ENCODE peak calls at places on chromosomes 1 and 21, in seven cellular contexts. V is endothelial cell of umbilical vein, P is prostate gland, I is breast epithelium, U is transverse colon, F is Panc1, K is HL-60. H is an unnamed sample.

GRCh38 chr1:89873757-89874156 is 52.9 kb downstream of the LRRC8D start:
- DNase-seq in V (peak), P (no peak), I (no peak), U (no peak), F (no peak), K (no peak), H (no peak)

GRCh38 chr1:156608036-156608674 is 6.9 kb upstream of the GPATCH4 start:
- DNase-seq in V (peak), P (peak), I (no peak), U (peak), F (no peak), K (peak), H (peak)

GRCh38 chr1:1230656-1231399 is 973 bp downstream of the SDF4 start:
- DNase-seq in V (peak), P (no peak), I (no peak), U (peak), F (no peak), K (peak), H (no peak)

GRCh38 chr1:205571747-205572146 is 60.1 kb downstream of the ELK4 start:
- DNase-seq in V (no peak), P (no peak), I (no peak), U (peak), F (no peak), K (no peak), H (peak)

GRCh38 chr1:18413906-18414305 is 66.8 kb upstream of the KLHDC7A start:
- DNase-seq in V (no peak), P (no peak), I (no peak), U (peak), F (no peak), K (no peak), H (peak)

GRCh38 chr1:29290414-29290980 is 54.2 kb downstream of the PTPRU start:
- DNase-seq in V (no peak), P (no peak), I (no peak), U (no peak), F (no peak), K (no peak), H (no peak)

GRCh38 chr1:26826261-26827201 is at the start of gene ZDHHC18:
- DNase-seq in V (peak), P (peak), I (no peak), U (peak), F (no peak), K (no peak), H (peak)

GRCh38 chr1:156126701-156127534 is 12.4 kb downstream of the LMNA start:
- DNase-seq in V (peak), P (no peak), I (peak), U (peak), F (no peak), K (peak), H (peak)

GRCh38 chr1:92484472-92485373 is 2.0 kb downstream of the GFI1 start:
- DNase-seq in V (peak), P (no peak), I (no peak), U (peak), F (no peak), K (no peak), H (peak)

GRCh38 chr1:219626865-219627264 is 14.0 kb upstream of the ZC3H11B start:
- DNase-seq in V (no peak), P (no peak), I (no peak), U (no peak), F (no peak), K (no peak), H (no peak)

GRCh38 chr1:226674892-226675719 is 64.0 kb downstream of the ITPKB start:
- DNase-seq in V (peak), P (no peak), I (no peak), U (peak), F (no peak), K (no peak), H (peak)

GRCh38 chr1:17293681-17294415 is 14.1 kb upstream of the PADI4 start:
- DNase-seq in V (no peak), P (no peak), I (no peak), U (no peak), F (no peak), K (no peak), H (no peak)

GRCh38 chr1:183159960-183160359 is 26.1 kb upstream of the LAMC2 start:
- DNase-seq in V (no peak), P (peak), I (peak), U (peak), F (no peak), K (no peak), H (peak)

GRCh38 chr1:95116666-95117206 is 419 bp upstream of the TLCD4 start:
- DNase-seq in V (peak), P (peak), I (peak), U (peak), F (peak), K (peak), H (peak)

GRCh38 chr1:111669268-111669667 is 49.7 kb downstream of the RAP1A start:
- DNase-seq in V (peak), P (no peak), I (no peak), U (no peak), F (no peak), K (no peak), H (no peak)

GRCh38 chr1:25716320-25716719 is 83.7 kb upstream of the SELENON start:
- DNase-seq in V (no peak), P (no peak), I (no peak), U (no peak), F (no peak), K (no peak), H (no peak)

GRCh38 chr1:26972821-26973220 is 12.6 kb upstream of the KDF1 start:
- DNase-seq in V (no peak), P (no peak), I (no peak), U (no peak), F (no peak), K (no peak), H (no peak)

GRCh38 chr1:185412385-185413074 is 95.5 kb upstream of the IVNS1ABP start:
- DNase-seq in V (no peak), P (peak), I (peak), U (peak), F (no peak), K (no peak), H (no peak)

GRCh38 chr1:229272164-229273158 is 1.6 kb downstream of the RAB4A start:
- DNase-seq in V (no peak), P (peak), I (no peak), U (no peak), F (no peak), K (peak), H (no peak)

GRCh38 chr21:41987310-41987709 is 22.9 kb downstream of the ZBTB21 start:
- DNase-seq in V (no peak), P (no peak), I (no peak), U (no peak), F (no peak), K (no peak), H (no peak)

GRCh38 chr1:54857066-54857660 is 29.8 kb downstream of the DHCR24 start:
- DNase-seq in V (no peak), P (no peak), I (no peak), U (no peak), F (no peak), K (no peak), H (peak)

GRCh38 chr1:56967900-56968832 is 2.4 kb upstream of the C8B start:
- DNase-seq in V (peak), P (no peak), I (no peak), U (no peak), F (no peak), K (no peak), H (peak)

GRCh38 chr1:109818351-109819325 is 54.9 kb upstream of the EPS8L3 start:
- DNase-seq in V (no peak), P (no peak), I (no peak), U (no peak), F (no peak), K (no peak), H (no peak)

GRCh38 chr1:178537445-178538090 is 24.7 kb downstream of the TEX35 start:
- DNase-seq in V (no peak), P (no peak), I (no peak), U (peak), F (no peak), K (no peak), H (no peak)

GRCh38 chr1:152188673-152189591 is 29.9 kb upstream of the RPTN start:
- DNase-seq in V (peak), P (peak), I (peak), U (peak), F (peak), K (peak), H (peak)

GRCh38 chr1:214823311-214824117 is 220.5 kb downstream of the CENPF start:
- DNase-seq in V (no peak), P (no peak), I (no peak), U (no peak), F (no peak), K (no peak), H (no peak)

GRCh38 chr1:155126494-155127104 is 1.1 kb upstream of the EFNA1 start:
- DNase-seq in V (peak), P (peak), I (peak), U (peak), F (no peak), K (no peak), H (peak)

GRCh38 chr1:220430059-220430458 is 97.9 kb upstream of the MARK1 start:
- DNase-seq in V (no peak), P (no peak), I (no peak), U (no peak), F (no peak), K (no peak), H (no peak)

GRCh38 chr1:119626841-119627240 is 21.2 kb downstream of the ZNF697 start:
- DNase-seq in V (peak), P (no peak), I (no peak), U (no peak), F (no peak), K (no peak), H (no peak)

GRCh38 chr1:96075704-96076455 is 645.7 kb upstream of the PTBP2 start:
- DNase-seq in V (peak), P (no peak), I (no peak), U (no peak), F (no peak), K (no peak), H (no peak)

DNA sequence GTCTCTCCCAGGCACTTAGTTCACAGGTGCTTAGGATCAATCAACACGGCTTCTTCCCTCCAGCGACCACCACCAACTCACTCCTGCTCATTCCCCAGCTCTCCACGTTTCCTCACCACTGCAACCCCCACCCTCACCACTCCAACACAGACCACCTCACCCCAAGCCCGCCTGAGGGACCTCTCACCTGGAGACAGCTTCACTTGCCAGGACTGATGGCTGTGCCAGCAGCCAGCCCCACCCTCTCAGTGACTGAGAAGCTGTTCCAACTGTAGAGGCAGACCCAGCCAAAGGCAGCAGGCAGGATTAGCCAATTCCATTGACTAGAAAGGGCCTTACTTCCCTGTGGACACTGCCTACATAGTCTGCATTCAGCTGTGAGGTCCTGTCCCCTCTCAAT is 7.8 kb downstream of the TAGLN2 start:
- DNase-seq in V (no peak), P (no peak), I (no peak), U (peak), F (no peak), K (no peak), H (peak)
- TF ChIP-seq POLR2AphosphoS5 in V (no peak), P (no peak), I (no peak), U (no peak), F (no peak), K (no peak), H (no peak)

GRCh38 chr1:228068359-228068758 is 14.1 kb upstream of the ARF1 start:
- DNase-seq in V (no peak), P (no peak), I (no peak), U (no peak), F (no peak), K (no peak), H (no peak)
- TF ChIP-seq POLR2AphosphoS5 in V (no peak), P (no peak), I (no peak), U (no peak), F (no peak), K (no peak), H (no peak)

GRCh38 chr1:20785907-20786309 is 1.2 kb downstream of the HP1BP3 start:
- DNase-seq in V (no peak), P (peak), I (no peak), U (no peak), F (no peak), K (no peak), H (no peak)

GRCh38 chr1:20787100-20787774 is at the start of gene HP1BP3:
- DNase-seq in V (peak), P (peak), I (peak), U (peak), F (no peak), K (no peak), H (peak)

GRCh38 chr1:20788489-20788795 is 1.3 kb upstream of the HP1BP3 start:
- DNase-seq in V (no peak), P (no peak), I (no peak), U (no peak), F (no peak), K (no peak), H (no peak)

GRCh38 chr1:20787775-20788488 is 825 bp upstream of the HP1BP3 start:
- DNase-seq in V (peak), P (no peak), I (no peak), U (peak), F (peak), K (no peak), H (no peak)

DNA sequence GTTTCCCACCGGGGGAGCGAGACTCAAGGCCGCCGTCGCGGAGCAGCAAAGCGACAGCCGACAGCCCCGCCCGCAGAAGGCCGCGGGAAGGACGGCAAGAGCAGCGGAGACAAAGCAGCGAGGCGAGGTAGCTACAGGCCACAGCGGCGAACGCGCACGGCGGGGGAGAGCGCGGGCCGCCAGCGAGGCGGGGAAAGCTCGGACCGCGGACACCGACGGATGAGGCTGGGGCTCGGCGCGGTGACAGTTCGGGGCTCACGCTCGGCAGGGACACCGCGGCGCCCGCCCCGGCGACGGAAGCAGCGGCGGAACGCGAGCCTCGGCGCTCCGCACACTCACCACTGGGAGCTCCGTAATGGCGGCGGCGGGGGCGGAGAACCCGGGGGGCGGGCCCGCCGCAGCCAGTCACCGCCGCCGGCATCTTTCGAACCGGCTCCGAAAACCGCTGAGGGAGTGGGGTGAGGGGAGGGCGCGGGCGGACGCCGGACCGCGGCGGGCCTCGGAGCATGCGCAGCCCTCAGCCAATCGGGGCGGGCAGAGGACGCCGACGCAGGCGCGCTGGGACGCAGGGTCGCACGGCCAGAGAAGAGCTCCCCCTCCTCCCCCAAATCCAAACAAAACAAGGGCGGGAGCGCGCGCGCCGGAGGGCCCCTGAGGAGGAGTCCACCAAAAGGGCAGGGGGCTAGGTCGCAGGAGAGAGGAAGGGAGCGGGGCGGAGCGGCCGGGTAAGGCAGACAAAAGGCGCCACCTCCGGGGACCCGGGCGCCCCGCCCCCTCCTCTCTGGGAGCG is 602 bp downstream of the HP1BP3 start:
- DNase-seq in V (peak), P (peak), I (peak), U (peak), F (peak), K (peak), H (peak)
- TF ChIP-seq POLR2AphosphoS5 in V (peak), P (peak), I (peak), U (peak), F (no peak), K (peak), H (peak)

GRCh38 chr1:43622471-43622870 is 27.5 kb upstream of the KDM4A start:
- DNase-seq in V (no peak), P (no peak), I (no peak), U (no peak), F (no peak), K (no peak), H (no peak)

GRCh38 chr1:43621861-43622260 is 28.1 kb upstream of the KDM4A start:
- DNase-seq in V (no peak), P (no peak), I (no peak), U (no peak), F (no peak), K (no peak), H (no peak)

GRCh38 chr1:43619996-43620920 is 29.7 kb upstream of the KDM4A start:
- DNase-seq in V (no peak), P (no peak), I (no peak), U (no peak), F (no peak), K (no peak), H (no peak)

GRCh38 chr1:43621386-43621785 is 28.6 kb upstream of the KDM4A start:
- DNase-seq in V (no peak), P (no peak), I (no peak), U (no peak), F (no peak), K (no peak), H (no peak)

GRCh38 chr1:43620956-43621355 is 29.0 kb upstream of the KDM4A start:
- DNase-seq in V (no peak), P (no peak), I (no peak), U (no peak), F (no peak), K (no peak), H (no peak)
- TF ChIP-seq POLR2AphosphoS5 in V (no peak), P (no peak), I (no peak), U (no peak), F (no peak), K (no peak), H (no peak)

DNA sequence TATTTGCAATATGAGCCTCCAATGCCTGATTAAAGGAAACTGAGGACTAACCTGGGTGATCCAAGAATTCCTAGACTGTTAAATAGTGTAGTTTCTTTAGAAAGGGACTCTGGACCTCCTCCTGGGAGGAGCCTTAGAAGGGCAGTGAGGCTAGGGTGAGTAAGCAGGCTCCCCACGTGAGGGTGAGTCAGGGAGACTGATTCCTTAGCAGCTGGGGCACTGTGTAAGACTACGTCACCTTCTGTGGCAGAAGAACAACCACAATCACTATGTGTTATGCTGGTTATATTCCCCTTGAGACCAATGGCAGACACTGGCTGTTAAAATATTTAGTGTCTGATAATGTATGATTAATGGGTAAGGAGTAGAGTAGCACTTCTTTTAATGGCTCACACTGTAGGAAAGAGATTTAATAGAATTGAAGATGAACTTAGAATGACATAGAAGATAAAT is 53.3 kb upstream of the SYT14 start:
- DNase-seq in V (peak), P (no peak), I (no peak), U (no peak), F (peak), K (peak), H (peak)
- TF ChIP-seq POLR2AphosphoS5 in V (peak), P (no peak), I (no peak), U (no peak), F (no peak), K (no peak), H (no peak)

H was measured in stomach.